ENCODE peak calls at places on chromosomes 1 and 21, in five cellular contexts. M, F, G, V and A are unnamed samples.
A peak's percentile ranks its signal among the peaks of the same experiment; 100 is the strongest.

GRCh38 chr1:18931731-18932130 is 24.7 kb downstream of the IFFO2 start:
- DNase-seq in M (no peak), F (no peak), G (no peak), V (no peak), A (no peak)

GRCh38 chr1:227268943-227269342 is 49.3 kb downstream of the CDC42BPA start:
- DNase-seq in M (peak; percentile 39), F (no peak), G (no peak), V (no peak), A (no peak)

GRCh38 chr21:43598416-43599120 is 60.7 kb downstream of the HSF2BP start:
- DNase-seq in M (peak; percentile 69), F (no peak), G (no peak), V (no peak), A (no peak)

GRCh38 chr1:145979746-145980435 is 15.4 kb downstream of the POLR3GL start:
- DNase-seq in M (peak; percentile 17), F (no peak), G (no peak), V (no peak), A (no peak)

GRCh38 chr21:25421327-25422028 is 185.8 kb downstream of the MRPL39 start:
- DNase-seq in M (peak; percentile 33), F (no peak), G (no peak), V (no peak), A (no peak)

GRCh38 chr1:48657413-48657812 is 119.3 kb downstream of the BEND5 start:
- DNase-seq in M (no peak), F (no peak), G (no peak), V (no peak), A (no peak)

GRCh38 chr1:200795151-200795550 is 56.5 kb downstream of the CAMSAP2 start:
- DNase-seq in M (peak; percentile 59), F (no peak), G (no peak), V (no peak), A (no peak)

GRCh38 chr1:168134132-168135041 is 2.3 kb downstream of the GPR161 start:
- DNase-seq in M (no peak), F (no peak), G (no peak), V (no peak), A (no peak)

GRCh38 chr1:41343790-41344679 is 17.2 kb upstream of the FOXO6 start:
- DNase-seq in M (no peak), F (peak; percentile 51), G (no peak), V (no peak), A (no peak)

GRCh38 chr1:64469614-64469976 is 334 bp upstream of the CACHD1 start:
- DNase-seq in M (peak; percentile 16), F (no peak), G (no peak), V (no peak), A (no peak)

GRCh38 chr1:60904079-60904852 is 178.1 kb upstream of the NFIA start:
- DNase-seq in M (peak; percentile 65), F (peak; percentile 92), G (no peak), V (no peak), A (no peak)

GRCh38 chr1:201893431-201893830 is 4.7 kb downstream of the SHISA4 start:
- DNase-seq in M (no peak), F (no peak), G (no peak), V (no peak), A (no peak)

GRCh38 chr1:101017448-101017847 is 8.1 kb downstream of the DPH5 start:
- DNase-seq in M (no peak), F (no peak), G (no peak), V (no peak), A (no peak)

GRCh38 chr1:183180213-183180612 is 5.9 kb upstream of the LAMC2 start:
- DNase-seq in M (peak; percentile 96), F (peak; percentile 77), G (no peak), V (no peak), A (no peak)

GRCh38 chr1:94962745-94963265 is 35.9 kb upstream of the CNN3 start:
- DNase-seq in M (peak; percentile 44), F (no peak), G (peak; percentile 17), V (peak; percentile 65), A (no peak)

GRCh38 chr21:33007747-33008146 is 18.0 kb upstream of the OLIG2 start:
- DNase-seq in M (no peak), F (no peak), G (no peak), V (no peak), A (no peak)

GRCh38 chr21:15060776-15061175 is 4.0 kb downstream of the NRIP1 start:
- DNase-seq in M (peak; percentile 30), F (no peak), G (no peak), V (no peak), A (no peak)

GRCh38 chr1:215878843-215879242 is 311.7 kb downstream of the KCTD3 start:
- DNase-seq in M (no peak), F (no peak), G (no peak), V (no peak), A (no peak)

GRCh38 chr1:219792337-219793021 is 135.9 kb downstream of the SLC30A10 start:
- DNase-seq in M (peak; percentile 89), F (no peak), G (no peak), V (no peak), A (no peak)

GRCh38 chr1:70071597-70071996 is 133.8 kb downstream of the LRRC40 start:
- DNase-seq in M (peak; percentile 77), F (no peak), G (no peak), V (no peak), A (no peak)

GRCh38 chr1:83766182-83766825 is 232.6 kb downstream of the TTLL7 start:
- DNase-seq in M (no peak), F (no peak), G (no peak), V (no peak), A (no peak)

GRCh38 chr1:160640359-160641123 is 6.3 kb downstream of the SLAMF1 start:
- DNase-seq in M (no peak), F (no peak), G (no peak), V (no peak), A (no peak)

GRCh38 chr1:222057162-222057561 is 315.3 kb upstream of the DUSP10 start:
- DNase-seq in M (no peak), F (no peak), G (no peak), V (no peak), A (no peak)

GRCh38 chr1:83112248-83112885 is 886.6 kb downstream of the TTLL7 start:
- DNase-seq in M (no peak), F (no peak), G (no peak), V (no peak), A (no peak)

GRCh38 chr1:2271841-2272655 is 43.9 kb downstream of the SKI start:
- DNase-seq in M (no peak), F (no peak), G (no peak), V (no peak), A (no peak)

GRCh38 chr1:2272686-2273400 is 44.7 kb downstream of the SKI start:
- DNase-seq in M (no peak), F (no peak), G (no peak), V (no peak), A (no peak)

GRCh38 chr1:2270260-2271100 is 42.4 kb downstream of the SKI start:
- DNase-seq in M (no peak), F (no peak), G (no peak), V (no peak), A (no peak)

GRCh38 chr1:2269922-2270259 is 41.8 kb downstream of the SKI start:
- DNase-seq in M (no peak), F (no peak), G (no peak), V (no peak), A (no peak)

DNA sequence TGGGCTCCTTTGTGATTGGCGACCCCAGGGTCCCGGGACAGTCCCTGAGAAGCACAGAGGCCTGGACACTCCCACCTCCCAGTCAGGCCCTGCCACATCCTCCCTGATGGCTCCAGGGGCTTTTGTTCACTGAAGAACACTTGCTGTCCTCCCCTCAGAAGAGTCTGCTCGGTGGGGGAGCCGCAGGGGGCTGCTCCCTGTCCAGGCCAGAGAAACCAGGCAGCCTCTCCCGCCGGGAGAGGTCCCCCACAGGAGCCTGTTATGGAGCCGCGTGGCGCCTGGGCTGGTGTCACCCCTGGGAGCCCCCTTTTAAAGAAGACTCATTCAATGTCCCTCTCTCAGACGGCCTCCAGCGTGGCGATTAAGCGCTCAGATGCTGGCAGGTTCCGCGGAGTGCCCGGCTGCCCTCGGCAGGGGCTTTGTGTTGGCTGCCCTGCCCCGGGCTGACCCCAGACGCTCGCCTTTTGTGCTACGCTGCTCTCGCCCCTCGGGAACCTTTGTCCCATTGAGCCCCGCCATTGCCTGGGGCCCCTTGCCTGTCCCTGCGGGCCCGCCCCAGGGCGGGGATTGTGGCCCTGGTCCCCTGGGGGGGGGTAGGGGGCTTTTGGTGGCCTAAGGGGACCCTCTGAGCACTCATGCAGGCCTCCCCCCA is 43.1 kb downstream of the SKI start:
- DNase-seq in M (no peak), F (no peak), G (no peak), V (no peak), A (no peak)
- TF ChIP-seq CTCF in M (no peak), F (no peak), G (no peak), V (no peak), A (no peak)

GRCh38 chr21:26844258-26845065 is 747 bp downstream of the ADAMTS1 start:
- DNase-seq in M (peak; percentile 44), F (peak; percentile 78), G (no peak), V (no peak), A (peak; percentile 51)
- TF ChIP-seq CTCF in M (peak; percentile 8), F (no peak), G (no peak), V (no peak), A (no peak)

GRCh38 chr1:209989525-209989924 is 51.5 kb downstream of the SYT14 start:
- DNase-seq in M (peak; percentile 19), F (no peak), G (no peak), V (no peak), A (no peak)
- TF ChIP-seq CTCF in M (peak; percentile 53), F (no peak), G (no peak), V (no peak), A (peak; percentile 42)

DNA sequence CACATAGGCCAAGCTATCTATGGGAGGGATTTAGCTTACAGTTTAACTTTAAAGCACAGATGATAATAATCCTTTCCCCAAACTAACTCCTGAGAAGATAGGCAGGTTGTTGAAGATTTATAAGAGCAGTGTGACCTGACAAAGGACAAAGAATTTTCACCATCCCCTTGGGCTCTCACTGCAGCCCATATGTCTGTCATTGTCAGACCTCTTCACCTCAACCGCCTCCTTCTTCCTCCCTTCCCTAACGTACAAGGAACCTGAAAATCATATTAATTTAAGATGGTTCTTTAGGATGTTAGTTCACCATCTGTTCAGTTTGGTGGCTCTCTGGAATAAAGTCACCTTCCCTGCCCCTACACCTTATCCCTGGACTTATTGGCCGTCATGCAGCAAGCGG is 5.0 kb downstream of the RNU1-2 start:
- DNase-seq in M (no peak), F (no peak), G (no peak), V (no peak), A (no peak)
- TF ChIP-seq CTCF in M (peak; percentile 49), F (no peak), G (no peak), V (no peak), A (peak; percentile 11)